ENCODE peak calls at places on chromosomes 7 and 10, in ten cellular contexts. E is PC-9, Z is fibroblast of lung, D is PC-3, W is SK-N-SH, F is IMR-90, R is neuronal stem cell, G is GM23338, A is MM.1S, X is mesenchymal stem cell. N is an unnamed sample.

GRCh38 chr7:237385-237784 is 45.0 kb downstream of the FAM20C start:
- DNase-seq in E (no peak), Z (no peak), D (no peak), W (no peak), F (no peak), R (no peak), G (no peak), A (no peak), X (no peak), N (no peak)

GRCh38 chr10:93436577-93436976 is 45.6 kb downstream of the MYOF start:
- DNase-seq in E (no peak), Z (peak; percentile 99), D (peak; percentile 76), W (no peak), F (peak; percentile 97), R (no peak), G (peak; percentile 20), A (no peak), X (peak; percentile 99), N (peak; percentile 97)

GRCh38 chr7:32535303-32535702 is 40.0 kb downstream of the AVL9 start:
- DNase-seq in E (no peak), Z (no peak), D (no peak), W (no peak), F (no peak), R (no peak), G (no peak), A (no peak), X (no peak), N (no peak)

GRCh38 chr7:22453159-22453558 is 46.8 kb downstream of the STEAP1B start:
- DNase-seq in E (no peak), Z (no peak), D (no peak), W (no peak), F (no peak), R (no peak), G (no peak), A (no peak), X (no peak), N (no peak)

GRCh38 chr7:103811997-103812396 is 177.5 kb downstream of the RELN start:
- DNase-seq in E (no peak), Z (no peak), D (peak; percentile 25), W (no peak), F (no peak), R (no peak), G (peak; percentile 49), A (peak; percentile 36), X (no peak), N (no peak)

GRCh38 chr10:43998021-43998809 is 349.5 kb upstream of the ZNF32 start:
- DNase-seq in E (no peak), Z (no peak), D (no peak), W (no peak), F (peak; percentile 10), R (no peak), G (no peak), A (peak; percentile 47), X (peak; percentile 36), N (peak; percentile 67)

GRCh38 chr10:99906470-99906869 is 103.3 kb downstream of the DNMBP start:
- DNase-seq in E (peak; percentile 75), Z (peak; percentile 88), D (no peak), W (no peak), F (peak; percentile 96), R (no peak), G (no peak), A (no peak), X (peak; percentile 95), N (peak; percentile 90)

GRCh38 chr7:137626469-137627067 is 220.2 kb downstream of the DGKI start:
- DNase-seq in E (peak; percentile 48), Z (peak; percentile 59), D (peak; percentile 70), W (peak; percentile 41), F (peak; percentile 52), R (peak; percentile 72), G (peak; percentile 83), A (peak; percentile 56), X (peak; percentile 65), N (peak; percentile 73)

GRCh38 chr10:69065406-69066361 is 22.2 kb upstream of the SRGN start:
- DNase-seq in E (no peak), Z (peak; percentile 60), D (peak; percentile 59), W (no peak), F (peak; percentile 80), R (no peak), G (no peak), A (no peak), X (peak; percentile 87), N (peak; percentile 86)

GRCh38 chr10:119253433-119254174 is 46.2 kb downstream of the GRK5 start:
- DNase-seq in E (peak; percentile 73), Z (peak; percentile 97), D (peak; percentile 87), W (peak; percentile 44), F (peak; percentile 96), R (no peak), G (peak; percentile 25), A (no peak), X (peak; percentile 98), N (peak; percentile 97)

GRCh38 chr10:51876528-51876927 is 177.1 kb upstream of the CSTF2T start:
- DNase-seq in E (no peak), Z (peak; percentile 26), D (no peak), W (no peak), F (no peak), R (no peak), G (no peak), A (peak; percentile 16), X (no peak), N (no peak)

GRCh38 chr7:85033263-85033662 is 153.6 kb downstream of the SEMA3D start:
- DNase-seq in E (no peak), Z (no peak), D (no peak), W (no peak), F (no peak), R (no peak), G (no peak), A (no peak), X (no peak), N (no peak)
- H2AFZ ChIP-seq in E (no peak overlapping the region), Z (no peak overlapping the region), D (no peak overlapping the region), W (no peak overlapping the region), F (no peak overlapping the region), R (no peak overlapping the region), G (no peak overlapping the region), A (no peak overlapping the region), X (no peak overlapping the region), N (peak overlapping the region; percentile 29)

GRCh38 chr10:5068274-5069017 is 25.8 kb upstream of the AKR1C3 start:
- DNase-seq in E (no peak), Z (no peak), D (no peak), W (no peak), F (no peak), R (no peak), G (no peak), A (no peak), X (no peak), N (no peak)

GRCh38 chr10:5073659-5074058 is 20.6 kb upstream of the AKR1C3 start:
- DNase-seq in E (no peak), Z (no peak), D (no peak), W (no peak), F (no peak), R (no peak), G (no peak), A (no peak), X (no peak), N (no peak)

GRCh38 chr10:5076615-5077014 is 17.6 kb upstream of the AKR1C3 start:
- DNase-seq in E (no peak), Z (peak; percentile 25), D (no peak), W (no peak), F (peak; percentile 7), R (no peak), G (no peak), A (no peak), X (no peak), N (peak; percentile 64)

GRCh38 chr10:5070648-5071410 is 23.4 kb upstream of the AKR1C3 start:
- DNase-seq in E (no peak), Z (peak; percentile 39), D (no peak), W (no peak), F (peak; percentile 30), R (no peak), G (no peak), A (no peak), X (peak; percentile 83), N (peak; percentile 61)

GRCh38 chr10:5071411-5072198 is 22.6 kb upstream of the AKR1C3 start:
- DNase-seq in E (peak; percentile 74), Z (peak; percentile 90), D (peak; percentile 11), W (no peak), F (peak; percentile 63), R (peak; percentile 35), G (peak; percentile 33), A (no peak), X (peak; percentile 93), N (peak; percentile 86)
- H3K4me3 ChIP-seq in E (peak overlapping the region; percentile 38), Z (no peak overlapping the region), D (no peak overlapping the region), W (no peak overlapping the region), F (no peak overlapping the region), R (no peak overlapping the region), G (no peak overlapping the region), A (no peak overlapping the region), X (no peak overlapping the region), N (peak overlapping the region; percentile 29)

GRCh38 chr7:100963386-100963785 is 6.0 kb upstream of the MUC12 start:
- DNase-seq in E (no peak), Z (no peak), D (no peak), W (no peak), F (no peak), R (no peak), G (no peak), A (no peak), X (no peak), N (no peak)

GRCh38 chr7:100965051-100965722 is 4.2 kb upstream of the MUC12 start:
- DNase-seq in E (no peak), Z (no peak), D (no peak), W (peak; percentile 41), F (no peak), R (no peak), G (peak; percentile 74), A (no peak), X (no peak), N (no peak)

GRCh38 chr7:100965723-100966541 is 3.4 kb upstream of the MUC12 start:
- DNase-seq in E (peak; percentile 92), Z (peak; percentile 25), D (peak; percentile 76), W (peak; percentile 99), F (no peak), R (peak; percentile 98), G (peak; percentile 100), A (peak; percentile 42), X (peak; percentile 61), N (peak; percentile 86)

GRCh38 chr7:100963874-100964273 is 5.5 kb upstream of the MUC12 start:
- DNase-seq in E (no peak), Z (no peak), D (no peak), W (no peak), F (no peak), R (no peak), G (no peak), A (no peak), X (no peak), N (no peak)

DNA sequence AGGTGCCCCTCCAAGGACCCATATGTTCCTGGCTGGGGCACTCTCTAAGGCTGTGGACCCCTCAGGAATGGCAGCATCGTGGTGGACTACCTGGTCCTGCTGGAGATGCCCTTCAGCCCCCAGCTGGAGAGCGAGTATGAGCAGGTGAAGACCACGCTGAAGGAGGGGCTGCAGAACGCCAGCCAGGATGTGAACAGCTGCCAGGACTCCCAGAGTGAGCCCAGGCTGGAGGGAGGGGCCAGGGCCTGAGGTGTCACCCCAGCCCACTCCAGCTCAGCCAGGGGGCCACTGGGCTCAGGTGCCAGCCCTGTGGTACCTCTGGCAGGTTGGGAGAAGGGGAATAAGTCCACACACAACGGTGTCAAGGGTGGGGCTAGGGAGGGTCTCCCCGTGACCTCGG is 4.7 kb upstream of the MUC12 start:
- DNase-seq in E (no peak), Z (no peak), D (no peak), W (no peak), F (no peak), R (no peak), G (no peak), A (no peak), X (no peak), N (no peak)
- H3K27me3 ChIP-seq in E (peaks cover 89% of the 10 kb centered on the region), Z (peaks cover 39% of the 10 kb centered on the region), D (peaks cover 44% of the 10 kb centered on the region), W (peaks cover 97% of the 10 kb centered on the region), F (peaks cover 63% of the 10 kb centered on the region), R (peaks cover 15% of the 10 kb centered on the region), G (peaks cover 20% of the 10 kb centered on the region), A (peaks cover 86% of the 10 kb centered on the region), X (peaks cover 92% of the 10 kb centered on the region), N (peaks cover 80% of the 10 kb centered on the region)

GRCh38 chr7:25834050-25834449 is 317.9 kb upstream of the NFE2L3 start:
- DNase-seq in E (no peak), Z (no peak), D (no peak), W (no peak), F (no peak), R (no peak), G (no peak), A (no peak), X (no peak), N (no peak)
- H2AFZ ChIP-seq in E (no peak overlapping the region), Z (no peak overlapping the region), D (no peak overlapping the region), W (no peak overlapping the region), F (no peak overlapping the region), R (no peak overlapping the region), G (no peak overlapping the region), A (no peak overlapping the region), X (no peak overlapping the region), N (no peak overlapping the region)